ENCODE peak calls at places on chromosomes 12 and 14, in seven cellular contexts. U is prostate gland, L is HCT116, V is Peyer's patch, W is A549, X is endothelial cell of umbilical vein, E is ovary. Y is an unnamed sample.

GRCh38 chr12:124527861-124528561 is 39.4 kb downstream of the NCOR2 start:
- DNase-seq in E (no peak), U (no peak), V (no peak), X (no peak), W (no peak), L (no peak), Y (no peak)

GRCh38 chr14:104665663-104666522 is 23.5 kb upstream of the INF2 start:
- DNase-seq in W (peak; percentile 86), E (no peak), X (peak; percentile 53), V (peak; percentile 79), L (peak; percentile 91), U (no peak), Y (no peak)

GRCh38 chr12:95215925-95216324 is 1.3 kb downstream of the FGD6 start:
- DNase-seq in V (no peak), W (peak; percentile 41), L (no peak), X (peak; percentile 78), U (no peak), E (no peak), Y (no peak)

GRCh38 chr12:58711968-58712367 is 208.3 kb downstream of the LRIG3 start:
- DNase-seq in V (no peak), W (no peak), E (no peak), U (no peak), L (no peak), X (no peak), Y (no peak)

GRCh38 chr12:6631549-6631961 is 4.2 kb downstream of the LPAR5 start:
- DNase-seq in L (no peak), W (no peak), U (no peak), E (no peak), X (no peak), V (peak; percentile 83), Y (no peak)

GRCh38 chr12:83378186-83378727 is 691.6 kb downstream of the TMTC2 start:
- DNase-seq in L (no peak), V (no peak), U (no peak), X (no peak), E (no peak), W (no peak), Y (no peak)

GRCh38 chr12:120367252-120367923 is 1.6 kb downstream of the MSI1 start:
- DNase-seq in U (no peak), L (no peak), V (no peak), W (no peak), E (no peak), X (no peak), Y (no peak)

GRCh38 chr14:44149597-44149996 is 357.5 kb downstream of the FSCB start:
- DNase-seq in V (no peak), E (no peak), U (no peak), L (peak; percentile 43), X (no peak), W (no peak), Y (no peak)

GRCh38 chr14:88005978-88006851 is 1.3 kb downstream of the GPR65 start:
- DNase-seq in X (no peak), E (no peak), U (no peak), L (no peak), V (no peak), W (no peak), Y (no peak)

GRCh38 chr12:122866379-122866778 is 29.5 kb downstream of the VPS37B start:
- DNase-seq in X (no peak), V (peak; percentile 50), E (peak; percentile 17), W (no peak), U (no peak), L (no peak), Y (no peak)

GRCh38 chr12:130949806-130950205 is 3.9 kb upstream of the ADGRD1 start:
- DNase-seq in W (no peak), V (no peak), E (no peak), X (no peak), L (no peak), U (no peak), Y (no peak)

GRCh38 chr14:55665067-55665700 is 85.2 kb downstream of the KTN1 start:
- DNase-seq in E (no peak), U (no peak), V (no peak), X (no peak), L (no peak), W (no peak), Y (no peak)

GRCh38 chr14:49634547-49635334 is at the start of gene DNAAF2:
- DNase-seq in W (peak; percentile 66), U (peak; percentile 58), L (no peak), V (peak; percentile 84), E (peak; percentile 74), X (peak; percentile 80), Y (peak; percentile 60)

GRCh38 chr12:91109148-91109564 is 2.1 kb downstream of the LUM start:
- DNase-seq in V (peak; percentile 78), U (peak; percentile 27), X (peak; percentile 74), W (no peak), L (peak; percentile 27), E (peak; percentile 79), Y (peak; percentile 90)

GRCh38 chr12:93247313-93248057 is 130.2 kb upstream of the NUDT4 start:
- DNase-seq in U (peak; percentile 44), X (no peak), E (no peak), W (no peak), V (no peak), L (no peak), Y (no peak)

GRCh38 chr12:53034459-53034858 is 15.4 kb upstream of the TNS2 start:
- DNase-seq in W (no peak), V (no peak), U (no peak), L (no peak), E (no peak), X (no peak), Y (no peak)

GRCh38 chr14:90820958-90821357 is 4.7 kb upstream of the TTC7B start:
- DNase-seq in W (no peak), U (no peak), L (no peak), X (no peak), E (no peak), V (no peak), Y (no peak)

GRCh38 chr12:66111605-66112004 is 18.9 kb downstream of the LLPH start:
- DNase-seq in U (no peak), L (no peak), E (no peak), W (no peak), X (no peak), V (no peak), Y (no peak)

GRCh38 chr12:124477109-124477915 is 90.1 kb downstream of the NCOR2 start:
- DNase-seq in E (no peak), L (no peak), X (no peak), V (no peak), U (no peak), W (no peak), Y (no peak)

GRCh38 chr14:58876613-58877012 is 238.9 kb downstream of the DACT1 start:
- DNase-seq in X (no peak), V (no peak), U (no peak), W (no peak), L (no peak), E (no peak), Y (no peak)

GRCh38 chr12:98332626-98333025 is 182.8 kb upstream of the TMPO start:
- DNase-seq in X (no peak), W (no peak), U (no peak), V (no peak), E (no peak), L (no peak), Y (no peak)

GRCh38 chr14:54637829-54638446 is 71.0 kb downstream of the SAMD4A start:
- DNase-seq in U (no peak), V (no peak), W (no peak), E (no peak), L (no peak), X (peak; percentile 89), Y (no peak)

GRCh38 chr12:39846971-39847661 is 227.5 kb upstream of the ABCD2 start:
- DNase-seq in L (no peak), U (no peak), W (no peak), E (no peak), V (no peak), X (no peak), Y (no peak)

GRCh38 chr12:131990980-131991305 is 41.2 kb downstream of the EP400 start:
- DNase-seq in V (no peak), X (no peak), W (no peak), U (no peak), L (no peak), E (no peak), Y (peak; percentile 59)
- H3K4me3 ChIP-seq in V (no peak overlapping the region), X (no peak overlapping the region), W (no peak overlapping the region), U (no peak overlapping the region), L (no peak overlapping the region), E (no peak overlapping the region), Y (no peak overlapping the region)

DNA sequence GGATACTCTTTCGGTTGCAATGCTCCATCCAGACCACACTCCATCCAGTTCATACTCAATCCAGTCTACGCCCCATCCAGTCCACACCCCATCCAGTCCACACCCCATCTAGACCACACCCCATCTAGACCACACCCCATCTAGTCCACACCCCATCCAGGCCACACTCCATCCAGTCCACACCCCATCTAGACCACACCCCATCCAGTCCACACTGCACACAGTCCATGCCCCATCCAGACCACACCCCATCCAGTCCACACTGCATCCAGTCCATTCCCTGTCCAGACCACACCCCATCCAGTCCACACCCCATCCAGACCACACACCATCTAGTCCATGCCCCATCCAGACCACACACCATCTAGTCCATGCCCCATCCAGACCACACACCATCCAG is 116.0 kb upstream of the RTL1 start:
- DNase-seq in W (no peak), V (peak; percentile 30), U (no peak), L (no peak), X (no peak), E (peak; percentile 10), Y (no peak)
- TF ChIP-seq POLR2A in W (no peak), V (no peak), U (no peak), L (no peak), X (no peak), E (no peak), Y (no peak)

DNA sequence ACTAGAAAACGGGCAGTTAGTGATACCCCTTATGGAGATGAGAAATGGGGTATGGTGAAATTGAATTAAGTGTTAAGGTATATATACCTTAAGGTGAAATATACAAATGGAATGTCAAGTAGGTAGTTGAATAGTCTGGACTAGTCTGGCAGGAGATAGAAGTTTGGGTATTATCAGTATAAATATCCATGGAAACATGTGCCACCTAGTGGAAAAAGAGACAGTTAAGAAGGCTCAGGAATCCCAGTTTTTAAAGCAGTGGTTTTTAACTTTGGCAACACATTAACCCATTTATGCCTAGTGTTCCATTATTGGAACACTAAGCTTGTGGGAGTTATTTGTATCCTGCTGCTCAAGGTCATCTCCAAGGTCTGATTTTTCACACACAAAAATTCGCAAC is 38.6 kb upstream of the TPH2 start:
- DNase-seq in X (peak; percentile 43), L (no peak), U (no peak), V (no peak), W (peak; percentile 7), E (no peak), Y (no peak)
- TF ChIP-seq CTCF in X (peak; percentile 31), L (peak; percentile 14), U (no peak), V (peak; percentile 20), W (peak; percentile 41), E (no peak), Y (no peak)

GRCh38 chr14:70646705-70647104 is 5.0 kb downstream of the TTC9 start:
- DNase-seq in U (no peak), E (no peak), V (no peak), W (no peak), X (no peak), L (no peak), Y (no peak)

GRCh38 chr14:70642313-70643235 is 858 bp downstream of the TTC9 start:
- DNase-seq in V (no peak), U (no peak), X (peak; percentile 1), L (no peak), W (no peak), E (no peak), Y (no peak)

GRCh38 chr14:70645892-70646291 is 4.2 kb downstream of the TTC9 start:
- DNase-seq in E (no peak), X (no peak), L (no peak), U (no peak), V (no peak), W (no peak), Y (no peak)

GRCh38 chr14:70641548-70642312 is at the start of gene TTC9:
- DNase-seq in W (peak; percentile 52), X (no peak), V (peak; percentile 53), L (no peak), U (no peak), E (peak; percentile 37), Y (no peak)

GRCh38 chr14:70644016-70644415 is 2.3 kb downstream of the TTC9 start:
- DNase-seq in W (no peak), L (no peak), V (no peak), X (no peak), U (no peak), E (no peak), Y (no peak)
- H3K4me3 ChIP-seq in W (no peak overlapping the region), L (no peak overlapping the region), V (no peak overlapping the region), X (no peak overlapping the region), U (no peak overlapping the region), E (no peak overlapping the region), Y (no peak overlapping the region)

Y was measured in lower leg skin.